ENCODE peak calls at places on chromosomes 16 and 17, in eight cellular contexts. One of them, this sample, is unnamed.

GRCh38 chr17:82300228-82300627 is 17.2 kb downstream of the CD7 start:
- DNase-seq in Karpas-422: no peak
- DNase-seq in RPMI8226: no peak
- DNase-seq in stromal cell of bone marrow: no peak
- DNase-seq in lower leg skin: no peak
- DNase-seq in stimulated activated CD4-positive, alpha-beta T cell treated with anti-CD3 and anti-CD28 coated beads, Interleukin-15, amount 100 ng/mL, for 1 hour: no peak
- DNase-seq in cardiac fibroblast: no peak
- DNase-seq in GM10248: no peak
- DNase-seq in this sample: no peak

GRCh38 chr17:77670125-77670524 is 288.4 kb upstream of the TNRC6C start:
- DNase-seq in GM10248: no peak
- DNase-seq in RPMI8226: no peak
- DNase-seq in lower leg skin: no peak
- DNase-seq in Karpas-422: peak
- DNase-seq in stromal cell of bone marrow: no peak
- DNase-seq in cardiac fibroblast: peak
- DNase-seq in stimulated activated CD4-positive, alpha-beta T cell treated with anti-CD3 and anti-CD28 coated beads, Interleukin-15, amount 100 ng/mL, for 1 hour: no peak
- DNase-seq in this sample: no peak

GRCh38 chr17:50152736-50153135 is 2.3 kb upstream of the PPP1R9B start:
- DNase-seq in GM10248: no peak
- DNase-seq in RPMI8226: no peak
- DNase-seq in stromal cell of bone marrow: no peak
- DNase-seq in cardiac fibroblast: no peak
- DNase-seq in Karpas-422: no peak
- DNase-seq in stimulated activated CD4-positive, alpha-beta T cell treated with anti-CD3 and anti-CD28 coated beads, Interleukin-15, amount 100 ng/mL, for 1 hour: no peak
- DNase-seq in lower leg skin: no peak
- DNase-seq in this sample: no peak

GRCh38 chr16:9860876-9861275 is 321.4 kb downstream of the GRIN2A start:
- DNase-seq in Karpas-422: no peak
- DNase-seq in stimulated activated CD4-positive, alpha-beta T cell treated with anti-CD3 and anti-CD28 coated beads, Interleukin-15, amount 100 ng/mL, for 1 hour: no peak
- DNase-seq in stromal cell of bone marrow: no peak
- DNase-seq in cardiac fibroblast: no peak
- DNase-seq in lower leg skin: no peak
- DNase-seq in GM10248: no peak
- DNase-seq in RPMI8226: no peak
- DNase-seq in this sample: no peak

GRCh38 chr17:40540448-40540847 is 24.8 kb downstream of the CCR7 start:
- DNase-seq in cardiac fibroblast: no peak
- DNase-seq in RPMI8226: no peak
- DNase-seq in lower leg skin: no peak
- DNase-seq in GM10248: no peak
- DNase-seq in Karpas-422: no peak
- DNase-seq in stimulated activated CD4-positive, alpha-beta T cell treated with anti-CD3 and anti-CD28 coated beads, Interleukin-15, amount 100 ng/mL, for 1 hour: no peak
- DNase-seq in stromal cell of bone marrow: no peak
- DNase-seq in this sample: no peak

GRCh38 chr17:27217631-27218030 is 76.3 kb upstream of the WSB1 start:
- DNase-seq in GM10248: peak
- DNase-seq in lower leg skin: no peak
- DNase-seq in cardiac fibroblast: no peak
- DNase-seq in stromal cell of bone marrow: no peak
- DNase-seq in stimulated activated CD4-positive, alpha-beta T cell treated with anti-CD3 and anti-CD28 coated beads, Interleukin-15, amount 100 ng/mL, for 1 hour: no peak
- DNase-seq in RPMI8226: peak
- DNase-seq in Karpas-422: no peak
- DNase-seq in this sample: no peak

GRCh38 chr16:74695450-74696422 is 4.9 kb downstream of the MLKL start:
- DNase-seq in GM10248: peak
- DNase-seq in RPMI8226: peak
- DNase-seq in stromal cell of bone marrow: peak
- DNase-seq in Karpas-422: peak
- DNase-seq in stimulated activated CD4-positive, alpha-beta T cell treated with anti-CD3 and anti-CD28 coated beads, Interleukin-15, amount 100 ng/mL, for 1 hour: no peak
- DNase-seq in lower leg skin: peak
- DNase-seq in cardiac fibroblast: peak
- DNase-seq in this sample: peak

GRCh38 chr16:3935921-3936320 is 55.4 kb upstream of the CREBBP start:
- DNase-seq in GM10248: no peak
- DNase-seq in lower leg skin: no peak
- DNase-seq in Karpas-422: no peak
- DNase-seq in stromal cell of bone marrow: no peak
- DNase-seq in cardiac fibroblast: no peak
- DNase-seq in RPMI8226: no peak
- DNase-seq in stimulated activated CD4-positive, alpha-beta T cell treated with anti-CD3 and anti-CD28 coated beads, Interleukin-15, amount 100 ng/mL, for 1 hour: no peak
- DNase-seq in this sample: no peak

GRCh38 chr16:12096162-12096781 is 119.7 kb downstream of the SNX29 start:
- DNase-seq in lower leg skin: no peak
- DNase-seq in GM10248: no peak
- DNase-seq in stimulated activated CD4-positive, alpha-beta T cell treated with anti-CD3 and anti-CD28 coated beads, Interleukin-15, amount 100 ng/mL, for 1 hour: no peak
- DNase-seq in cardiac fibroblast: no peak
- DNase-seq in Karpas-422: no peak
- DNase-seq in stromal cell of bone marrow: no peak
- DNase-seq in RPMI8226: no peak
- DNase-seq in this sample: no peak

GRCh38 chr16:24499193-24499814 is 40.1 kb upstream of the RBBP6 start:
- DNase-seq in RPMI8226: peak
- DNase-seq in lower leg skin: no peak
- DNase-seq in stimulated activated CD4-positive, alpha-beta T cell treated with anti-CD3 and anti-CD28 coated beads, Interleukin-15, amount 100 ng/mL, for 1 hour: no peak
- DNase-seq in stromal cell of bone marrow: no peak
- DNase-seq in GM10248: peak
- DNase-seq in cardiac fibroblast: peak
- DNase-seq in Karpas-422: peak
- DNase-seq in this sample: peak

GRCh38 chr17:74430706-74431567 is 951 bp upstream of the GPRC5C start:
- DNase-seq in Karpas-422: no peak
- DNase-seq in stromal cell of bone marrow: peak
- DNase-seq in cardiac fibroblast: peak
- DNase-seq in lower leg skin: peak
- DNase-seq in GM10248: peak
- DNase-seq in RPMI8226: peak
- DNase-seq in stimulated activated CD4-positive, alpha-beta T cell treated with anti-CD3 and anti-CD28 coated beads, Interleukin-15, amount 100 ng/mL, for 1 hour: no peak
- DNase-seq in this sample: peak

GRCh38 chr16:28503470-28504259 is 3.0 kb downstream of the IL27 start:
- DNase-seq in RPMI8226: no peak
- DNase-seq in lower leg skin: no peak
- DNase-seq in Karpas-422: no peak
- DNase-seq in GM10248: peak
- DNase-seq in stimulated activated CD4-positive, alpha-beta T cell treated with anti-CD3 and anti-CD28 coated beads, Interleukin-15, amount 100 ng/mL, for 1 hour: no peak
- DNase-seq in stromal cell of bone marrow: no peak
- DNase-seq in cardiac fibroblast: no peak
- DNase-seq in this sample: no peak

GRCh38 chr16:55418586-55418985 is 60.4 kb upstream of the MMP2 start:
- DNase-seq in cardiac fibroblast: peak
- DNase-seq in stimulated activated CD4-positive, alpha-beta T cell treated with anti-CD3 and anti-CD28 coated beads, Interleukin-15, amount 100 ng/mL, for 1 hour: no peak
- DNase-seq in Karpas-422: no peak
- DNase-seq in lower leg skin: no peak
- DNase-seq in stromal cell of bone marrow: no peak
- DNase-seq in RPMI8226: no peak
- DNase-seq in GM10248: no peak
- DNase-seq in this sample: no peak

GRCh38 chr16:4879049-4879448 is 31.8 kb downstream of the UBN1 start:
- DNase-seq in RPMI8226: no peak
- DNase-seq in cardiac fibroblast: no peak
- DNase-seq in stromal cell of bone marrow: no peak
- DNase-seq in stimulated activated CD4-positive, alpha-beta T cell treated with anti-CD3 and anti-CD28 coated beads, Interleukin-15, amount 100 ng/mL, for 1 hour: no peak
- DNase-seq in Karpas-422: no peak
- DNase-seq in GM10248: no peak
- DNase-seq in lower leg skin: no peak
- DNase-seq in this sample: no peak

GRCh38 chr17:71938340-71939010 is 182.3 kb upstream of the SOX9 start:
- DNase-seq in Karpas-422: no peak
- DNase-seq in stimulated activated CD4-positive, alpha-beta T cell treated with anti-CD3 and anti-CD28 coated beads, Interleukin-15, amount 100 ng/mL, for 1 hour: no peak
- DNase-seq in lower leg skin: no peak
- DNase-seq in stromal cell of bone marrow: no peak
- DNase-seq in RPMI8226: no peak
- DNase-seq in cardiac fibroblast: no peak
- DNase-seq in GM10248: no peak
- DNase-seq in this sample: no peak

GRCh38 chr17:13727441-13728171 is 125.9 kb upstream of the HS3ST3A1 start:
- DNase-seq in Karpas-422: no peak
- DNase-seq in cardiac fibroblast: peak
- DNase-seq in lower leg skin: no peak
- DNase-seq in RPMI8226: no peak
- DNase-seq in stimulated activated CD4-positive, alpha-beta T cell treated with anti-CD3 and anti-CD28 coated beads, Interleukin-15, amount 100 ng/mL, for 1 hour: no peak
- DNase-seq in stromal cell of bone marrow: peak
- DNase-seq in GM10248: no peak
- DNase-seq in this sample: no peak

GRCh38 chr16:10103096-10103495 is 79.1 kb downstream of the GRIN2A start:
- DNase-seq in lower leg skin: no peak
- DNase-seq in Karpas-422: no peak
- DNase-seq in stimulated activated CD4-positive, alpha-beta T cell treated with anti-CD3 and anti-CD28 coated beads, Interleukin-15, amount 100 ng/mL, for 1 hour: no peak
- DNase-seq in cardiac fibroblast: no peak
- DNase-seq in GM10248: no peak
- DNase-seq in RPMI8226: no peak
- DNase-seq in stromal cell of bone marrow: peak
- DNase-seq in this sample: no peak

GRCh38 chr17:40323731-40324650 is 15.0 kb downstream of the RARA start:
- DNase-seq in RPMI8226: peak
- DNase-seq in stimulated activated CD4-positive, alpha-beta T cell treated with anti-CD3 and anti-CD28 coated beads, Interleukin-15, amount 100 ng/mL, for 1 hour: no peak
- DNase-seq in Karpas-422: no peak
- DNase-seq in cardiac fibroblast: peak
- DNase-seq in GM10248: no peak
- DNase-seq in stromal cell of bone marrow: peak
- DNase-seq in lower leg skin: peak
- DNase-seq in this sample: no peak

GRCh38 chr16:11359370-11359769 is 14.1 kb downstream of the RMI2 start:
- DNase-seq in stimulated activated CD4-positive, alpha-beta T cell treated with anti-CD3 and anti-CD28 coated beads, Interleukin-15, amount 100 ng/mL, for 1 hour: no peak
- DNase-seq in Karpas-422: no peak
- DNase-seq in RPMI8226: no peak
- DNase-seq in lower leg skin: no peak
- DNase-seq in cardiac fibroblast: no peak
- DNase-seq in GM10248: no peak
- DNase-seq in stromal cell of bone marrow: no peak
- DNase-seq in this sample: no peak

GRCh38 chr17:44324092-44324570 is 492 bp downstream of the SLC25A39 start:
- DNase-seq in lower leg skin: peak
- DNase-seq in cardiac fibroblast: no peak
- DNase-seq in RPMI8226: peak
- DNase-seq in stromal cell of bone marrow: no peak
- DNase-seq in GM10248: no peak
- DNase-seq in Karpas-422: no peak
- DNase-seq in stimulated activated CD4-positive, alpha-beta T cell treated with anti-CD3 and anti-CD28 coated beads, Interleukin-15, amount 100 ng/mL, for 1 hour: no peak
- DNase-seq in this sample: peak

GRCh38 chr17:41539071-41539492 is 11.0 kb upstream of the KRT19 start:
- DNase-seq in stromal cell of bone marrow: no peak
- DNase-seq in GM10248: no peak
- DNase-seq in stimulated activated CD4-positive, alpha-beta T cell treated with anti-CD3 and anti-CD28 coated beads, Interleukin-15, amount 100 ng/mL, for 1 hour: no peak
- DNase-seq in RPMI8226: no peak
- DNase-seq in cardiac fibroblast: no peak
- DNase-seq in Karpas-422: no peak
- DNase-seq in lower leg skin: no peak
- DNase-seq in this sample: peak

GRCh38 chr17:77304746-77305473 is 164.1 kb downstream of the SEC14L1 start:
- DNase-seq in Karpas-422: no peak
- DNase-seq in lower leg skin: no peak
- DNase-seq in RPMI8226: peak
- DNase-seq in cardiac fibroblast: no peak
- DNase-seq in stromal cell of bone marrow: no peak
- DNase-seq in stimulated activated CD4-positive, alpha-beta T cell treated with anti-CD3 and anti-CD28 coated beads, Interleukin-15, amount 100 ng/mL, for 1 hour: no peak
- DNase-seq in GM10248: no peak
- DNase-seq in this sample: no peak

GRCh38 chr17:181213-182163 is at the start of gene DOC2B:
- DNase-seq in Karpas-422: no peak
- DNase-seq in lower leg skin: no peak
- DNase-seq in cardiac fibroblast: peak
- DNase-seq in GM10248: no peak
- DNase-seq in RPMI8226: peak
- DNase-seq in stromal cell of bone marrow: peak
- DNase-seq in stimulated activated CD4-positive, alpha-beta T cell treated with anti-CD3 and anti-CD28 coated beads, Interleukin-15, amount 100 ng/mL, for 1 hour: peak
- DNase-seq in this sample: peak